ENCODE peak calls at places on chromosomes 2 and 18, in five cellular contexts. One of them, this sample, is unnamed.

GRCh38 chr2:84970266-84970955 is 550 bp upstream of the KCMF1 start:
- DNase-seq in GM04504: no peak
- DNase-seq in cardiac fibroblast: peak
- DNase-seq in iris pigment epithelial cell: peak
- DNase-seq in NCI-H774: no peak
- DNase-seq in this sample: peak

GRCh38 chr18:39057423-39058057 is 1491.9 kb upstream of the CELF4 start:
- DNase-seq in GM04504: no peak
- DNase-seq in cardiac fibroblast: peak
- DNase-seq in iris pigment epithelial cell: peak
- DNase-seq in NCI-H774: no peak
- DNase-seq in this sample: peak

GRCh38 chr18:12449040-12449814 is 41.5 kb downstream of the PRELID3A start:
- DNase-seq in GM04504: no peak
- DNase-seq in cardiac fibroblast: no peak
- DNase-seq in iris pigment epithelial cell: no peak
- DNase-seq in NCI-H774: no peak
- DNase-seq in this sample: no peak

GRCh38 chr2:128510701-128511100 is 192.0 kb upstream of the HS6ST1 start:
- DNase-seq in GM04504: peak
- DNase-seq in cardiac fibroblast: peak
- DNase-seq in iris pigment epithelial cell: peak
- DNase-seq in NCI-H774: no peak
- DNase-seq in this sample: no peak

GRCh38 chr2:41152318-41152717 is 700.4 kb upstream of the SLC8A1 start:
- DNase-seq in GM04504: no peak
- DNase-seq in cardiac fibroblast: no peak
- DNase-seq in iris pigment epithelial cell: no peak
- DNase-seq in NCI-H774: no peak
- DNase-seq in this sample: no peak

GRCh38 chr2:150644298-150645067 is 157.0 kb upstream of the RND3 start:
- DNase-seq in GM04504: no peak
- DNase-seq in cardiac fibroblast: peak
- DNase-seq in iris pigment epithelial cell: peak
- DNase-seq in NCI-H774: no peak
- DNase-seq in this sample: peak

GRCh38 chr2:238260879-238261278 is 21.0 kb upstream of the HES6 start:
- DNase-seq in GM04504: no peak
- DNase-seq in cardiac fibroblast: no peak
- DNase-seq in iris pigment epithelial cell: no peak
- DNase-seq in NCI-H774: no peak
- DNase-seq in this sample: no peak

GRCh38 chr2:133477614-133477990 is 90.7 kb downstream of the NCKAP5 start:
- DNase-seq in GM04504: no peak
- DNase-seq in cardiac fibroblast: no peak
- DNase-seq in iris pigment epithelial cell: peak
- DNase-seq in NCI-H774: no peak
- DNase-seq in this sample: peak

GRCh38 chr2:212723226-212723625 is 184.6 kb upstream of the ERBB4 start:
- DNase-seq in GM04504: no peak
- DNase-seq in cardiac fibroblast: peak
- DNase-seq in iris pigment epithelial cell: peak
- DNase-seq in NCI-H774: no peak
- DNase-seq in this sample: peak

GRCh38 chr2:160205511-160205910 is 5.4 kb upstream of the ITGB6 start:
- DNase-seq in GM04504: peak
- DNase-seq in cardiac fibroblast: peak
- DNase-seq in iris pigment epithelial cell: peak
- DNase-seq in NCI-H774: no peak
- DNase-seq in this sample: peak

GRCh38 chr18:75244336-75244735 is 33.7 kb downstream of the TSHZ1 start:
- DNase-seq in GM04504: no peak
- DNase-seq in cardiac fibroblast: no peak
- DNase-seq in iris pigment epithelial cell: no peak
- DNase-seq in NCI-H774: no peak
- DNase-seq in this sample: no peak

GRCh38 chr2:150586858-150587257 is 99.4 kb upstream of the RND3 start:
- DNase-seq in GM04504: peak
- DNase-seq in cardiac fibroblast: peak
- DNase-seq in iris pigment epithelial cell: peak
- DNase-seq in NCI-H774: no peak
- DNase-seq in this sample: peak

GRCh38 chr2:225806105-225806504 is 406.6 kb downstream of the NYAP2 start:
- DNase-seq in GM04504: no peak
- DNase-seq in cardiac fibroblast: no peak
- DNase-seq in iris pigment epithelial cell: peak
- DNase-seq in NCI-H774: no peak
- DNase-seq in this sample: peak

GRCh38 chr2:7773974-7774365 is 856.8 kb downstream of the RNF144A start:
- DNase-seq in GM04504: no peak
- DNase-seq in cardiac fibroblast: no peak
- DNase-seq in iris pigment epithelial cell: no peak
- DNase-seq in NCI-H774: no peak
- DNase-seq in this sample: no peak

GRCh38 chr2:238926761-238927611 is 79.1 kb downstream of the TWIST2 start:
- DNase-seq in GM04504: no peak
- DNase-seq in cardiac fibroblast: no peak
- DNase-seq in iris pigment epithelial cell: no peak
- DNase-seq in NCI-H774: no peak
- DNase-seq in this sample: no peak

GRCh38 chr2:211835695-211836094 is 702.9 kb downstream of the ERBB4 start:
- DNase-seq in GM04504: no peak
- DNase-seq in cardiac fibroblast: no peak
- DNase-seq in iris pigment epithelial cell: no peak
- DNase-seq in NCI-H774: no peak
- DNase-seq in this sample: no peak

GRCh38 chr2:95390881-95391321 is 11.6 kb upstream of the FAHD2A start:
- DNase-seq in GM04504: no peak
- DNase-seq in cardiac fibroblast: no peak
- DNase-seq in iris pigment epithelial cell: no peak
- DNase-seq in NCI-H774: no peak
- DNase-seq in this sample: no peak

GRCh38 chr2:240390091-240391073 is 45.1 kb upstream of the GPC1 start:
- DNase-seq in GM04504: no peak
- DNase-seq in cardiac fibroblast: no peak
- DNase-seq in iris pigment epithelial cell: no peak
- DNase-seq in NCI-H774: no peak
- DNase-seq in this sample: no peak

GRCh38 chr2:179410552-179411356 is 146.1 kb upstream of the SESTD1 start:
- DNase-seq in GM04504: peak
- DNase-seq in cardiac fibroblast: peak
- DNase-seq in iris pigment epithelial cell: peak
- DNase-seq in NCI-H774: no peak
- DNase-seq in this sample: peak

This sample was measured in HT1080.